ENCODE peak calls at places on chromosomes 16 and 17, in nine cellular contexts. One of them, this sample, is unnamed.

GRCh38 chr17:2343421-2343820 is 6.1 kb downstream of the SGSM2 start:
- DNase-seq in OCI-LY7: no peak
- DNase-seq in MM.1S: no peak
- DNase-seq in hepatocyte: no peak
- DNase-seq in neural progenitor cell: no peak
- DNase-seq in HCT116: no peak
- DNase-seq in GM23338: no peak
- DNase-seq in PC-3: peak; percentile 72
- DNase-seq in SK-N-SH: no peak
- DNase-seq in this sample: peak; percentile 8

GRCh38 chr16:88878967-88879787 is 12.7 kb upstream of the PABPN1L start:
- DNase-seq in MM.1S: no peak
- DNase-seq in GM23338: no peak
- DNase-seq in PC-3: no peak
- DNase-seq in HCT116: no peak
- DNase-seq in neural progenitor cell: no peak
- DNase-seq in SK-N-SH: no peak
- DNase-seq in hepatocyte: no peak
- DNase-seq in OCI-LY7: no peak
- DNase-seq in this sample: no peak

GRCh38 chr17:39719966-39720365 is 10.4 kb downstream of the MIEN1 start:
- DNase-seq in PC-3: no peak
- DNase-seq in OCI-LY7: no peak
- DNase-seq in hepatocyte: no peak
- DNase-seq in neural progenitor cell: no peak
- DNase-seq in HCT116: no peak
- DNase-seq in SK-N-SH: no peak
- DNase-seq in MM.1S: no peak
- DNase-seq in GM23338: no peak
- DNase-seq in this sample: no peak

GRCh38 chr16:80899804-80900592 is 95.6 kb upstream of the CDYL2 start:
- DNase-seq in neural progenitor cell: no peak
- DNase-seq in PC-3: peak; percentile 76
- DNase-seq in OCI-LY7: no peak
- DNase-seq in HCT116: no peak
- DNase-seq in hepatocyte: peak; percentile 41
- DNase-seq in MM.1S: no peak
- DNase-seq in GM23338: no peak
- DNase-seq in SK-N-SH: peak; percentile 68
- DNase-seq in this sample: peak; percentile 44

GRCh38 chr16:57618306-57619132 is 9.9 kb upstream of the ADGRG1 start:
- DNase-seq in SK-N-SH: no peak
- DNase-seq in MM.1S: no peak
- DNase-seq in neural progenitor cell: no peak
- DNase-seq in hepatocyte: no peak
- DNase-seq in PC-3: peak; percentile 53
- DNase-seq in GM23338: no peak
- DNase-seq in OCI-LY7: no peak
- DNase-seq in HCT116: no peak
- DNase-seq in this sample: peak; percentile 25

GRCh38 chr16:90077757-90078593 is 844 bp upstream of the PRDM7 start:
- DNase-seq in HCT116: no peak
- DNase-seq in PC-3: peak; percentile 4
- DNase-seq in MM.1S: peak; percentile 60
- DNase-seq in SK-N-SH: peak; percentile 14
- DNase-seq in hepatocyte: peak; percentile 51
- DNase-seq in GM23338: peak; percentile 55
- DNase-seq in OCI-LY7: peak; percentile 68
- DNase-seq in neural progenitor cell: peak; percentile 33
- DNase-seq in this sample: peak; percentile 62

GRCh38 chr17:58083491-58084316 is 485 bp downstream of the DYNLL2 start:
- DNase-seq in neural progenitor cell: peak; percentile 40
- DNase-seq in HCT116: no peak
- DNase-seq in OCI-LY7: peak; percentile 73
- DNase-seq in hepatocyte: peak; percentile 84
- DNase-seq in PC-3: peak; percentile 55
- DNase-seq in MM.1S: peak; percentile 57
- DNase-seq in SK-N-SH: peak; percentile 91
- DNase-seq in GM23338: peak; percentile 37
- DNase-seq in this sample: peak; percentile 87

GRCh38 chr17:9090641-9091096 is 69.4 kb downstream of the NTN1 start:
- DNase-seq in GM23338: no peak
- DNase-seq in hepatocyte: no peak
- DNase-seq in PC-3: no peak
- DNase-seq in HCT116: no peak
- DNase-seq in neural progenitor cell: no peak
- DNase-seq in MM.1S: no peak
- DNase-seq in OCI-LY7: no peak
- DNase-seq in SK-N-SH: no peak
- DNase-seq in this sample: peak; percentile 6

GRCh38 chr17:27345141-27345904 is 51.4 kb downstream of the WSB1 start:
- DNase-seq in neural progenitor cell: peak; percentile 83
- DNase-seq in SK-N-SH: no peak
- DNase-seq in GM23338: peak; percentile 98
- DNase-seq in MM.1S: no peak
- DNase-seq in PC-3: no peak
- DNase-seq in hepatocyte: peak; percentile 89
- DNase-seq in OCI-LY7: no peak
- DNase-seq in HCT116: no peak
- DNase-seq in this sample: no peak

DNA sequence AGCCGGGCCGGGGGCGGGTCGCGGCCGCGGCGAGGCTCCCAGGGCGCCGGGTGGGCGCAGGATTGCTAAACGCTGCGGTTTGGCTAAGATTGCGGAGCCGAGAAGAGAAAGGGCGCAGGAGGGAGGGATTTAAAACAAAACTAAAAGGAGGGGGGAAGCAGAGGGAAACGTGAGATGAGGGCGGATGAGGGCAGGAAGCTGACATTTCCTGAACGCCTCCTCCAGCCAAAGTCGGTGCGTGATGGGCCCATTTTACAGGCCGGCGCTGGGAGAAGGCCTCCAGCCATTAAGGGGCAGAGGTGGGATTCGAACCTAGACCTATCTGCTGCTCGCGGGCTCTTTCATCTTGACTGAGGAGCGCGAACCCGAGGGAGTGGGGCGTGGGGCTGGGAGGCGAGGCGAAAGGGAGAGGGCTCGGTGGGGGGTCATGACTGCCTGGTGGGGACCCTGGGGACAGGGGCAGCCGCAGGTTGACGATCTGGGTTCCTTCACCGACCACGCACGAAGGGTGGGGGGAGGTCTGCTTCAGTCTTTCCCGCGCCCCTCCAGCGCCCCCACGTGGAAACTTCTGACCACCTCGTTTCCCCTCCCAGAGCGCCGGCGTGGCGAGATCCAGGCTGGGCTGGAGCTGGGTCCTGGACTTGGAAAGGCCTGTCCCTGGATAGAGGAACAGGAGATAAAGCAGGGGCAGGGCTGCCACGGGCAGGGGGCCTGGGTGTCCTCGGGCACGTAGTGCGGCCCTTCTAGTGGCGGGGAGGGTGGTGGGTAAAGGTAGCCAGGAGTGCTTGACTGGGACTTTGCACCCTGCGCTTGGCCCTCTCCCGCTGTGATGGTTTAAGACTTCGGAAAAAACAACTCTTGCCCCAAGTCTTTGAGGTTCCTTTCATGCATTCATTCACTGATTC is 3.8 kb upstream of the TAC4 start:
- DNase-seq in hepatocyte: peak; percentile 79
- DNase-seq in SK-N-SH: peak; percentile 92
- DNase-seq in GM23338: peak; percentile 85
- DNase-seq in HCT116: no peak
- DNase-seq in MM.1S: peak; percentile 44
- DNase-seq in OCI-LY7: peak; percentile 54
- DNase-seq in PC-3: peak; percentile 74
- DNase-seq in neural progenitor cell: peak; percentile 89
- DNase-seq in this sample: peak; percentile 83
- TF ChIP-seq EZH2phosphoT487 in hepatocyte: no peak
- TF ChIP-seq EZH2phosphoT487 in SK-N-SH: no peak
- TF ChIP-seq EZH2phosphoT487 in GM23338: no peak
- TF ChIP-seq EZH2phosphoT487 in HCT116: no peak
- TF ChIP-seq EZH2phosphoT487 in MM.1S: no peak
- TF ChIP-seq EZH2phosphoT487 in OCI-LY7: no peak
- TF ChIP-seq EZH2phosphoT487 in PC-3: no peak
- TF ChIP-seq EZH2phosphoT487 in neural progenitor cell: no peak
- TF ChIP-seq EZH2phosphoT487 in this sample: no peak

DNA sequence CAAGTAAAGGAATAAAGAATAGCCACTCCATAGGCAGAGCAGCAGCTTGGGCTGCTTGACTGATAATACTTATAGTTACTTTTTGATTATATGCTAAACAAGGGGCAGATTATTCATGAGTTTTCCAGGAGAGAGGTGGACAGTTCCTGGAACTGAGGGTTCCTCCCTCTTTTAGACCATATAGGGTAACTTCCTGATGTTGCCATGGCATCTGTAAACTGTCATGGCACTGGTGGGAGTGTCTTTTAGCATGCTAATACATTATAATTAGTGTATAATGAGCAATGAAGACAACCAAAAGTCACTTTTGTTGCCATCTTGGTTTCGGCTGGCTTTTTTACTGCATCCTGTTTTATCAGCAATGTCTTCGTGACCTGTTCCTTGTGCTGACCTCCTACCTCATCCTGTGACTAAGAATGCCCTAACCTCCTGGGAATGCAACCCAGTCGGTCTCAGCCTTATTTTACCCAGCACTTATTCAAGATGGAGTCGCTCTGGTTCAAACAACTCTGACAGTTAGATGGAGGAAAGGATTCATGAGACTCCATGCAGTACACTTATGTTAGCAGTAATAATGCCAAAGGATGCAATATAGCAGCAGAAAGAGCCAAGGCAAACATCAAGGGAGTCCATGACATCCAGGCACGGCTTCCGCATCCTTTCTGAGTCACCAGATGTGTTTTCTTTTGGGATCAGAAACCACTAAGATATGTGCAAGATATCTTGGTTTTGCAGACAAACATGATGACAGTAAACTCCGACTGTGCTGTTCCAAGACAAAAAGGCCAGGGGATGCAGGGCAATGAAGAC is 55.8 kb upstream of the B4GALNT2 start:
- DNase-seq in SK-N-SH: no peak
- DNase-seq in PC-3: peak; percentile 97
- DNase-seq in hepatocyte: no peak
- DNase-seq in GM23338: no peak
- DNase-seq in HCT116: no peak
- DNase-seq in OCI-LY7: no peak
- DNase-seq in neural progenitor cell: no peak
- DNase-seq in MM.1S: no peak
- DNase-seq in this sample: peak; percentile 79
- TF ChIP-seq EZH2phosphoT487 in SK-N-SH: no peak
- TF ChIP-seq EZH2phosphoT487 in PC-3: no peak
- TF ChIP-seq EZH2phosphoT487 in hepatocyte: no peak
- TF ChIP-seq EZH2phosphoT487 in GM23338: no peak
- TF ChIP-seq EZH2phosphoT487 in HCT116: no peak
- TF ChIP-seq EZH2phosphoT487 in OCI-LY7: no peak
- TF ChIP-seq EZH2phosphoT487 in neural progenitor cell: no peak
- TF ChIP-seq EZH2phosphoT487 in MM.1S: no peak
- TF ChIP-seq EZH2phosphoT487 in this sample: no peak

GRCh38 chr16:27646811-27647210 is 96.9 kb downstream of the KATNIP start:
- DNase-seq in GM23338: no peak
- DNase-seq in hepatocyte: no peak
- DNase-seq in SK-N-SH: no peak
- DNase-seq in neural progenitor cell: no peak
- DNase-seq in MM.1S: no peak
- DNase-seq in PC-3: no peak
- DNase-seq in HCT116: no peak
- DNase-seq in OCI-LY7: no peak
- DNase-seq in this sample: peak; percentile 47

GRCh38 chr16:27642753-27643152 is 92.8 kb downstream of the KATNIP start:
- DNase-seq in GM23338: peak; percentile 64
- DNase-seq in SK-N-SH: no peak
- DNase-seq in OCI-LY7: peak; percentile 23
- DNase-seq in HCT116: peak; percentile 7
- DNase-seq in hepatocyte: no peak
- DNase-seq in MM.1S: no peak
- DNase-seq in PC-3: peak; percentile 30
- DNase-seq in neural progenitor cell: peak; percentile 51
- DNase-seq in this sample: peak; percentile 42

GRCh38 chr16:27640277-27640600 is 90.3 kb downstream of the KATNIP start:
- DNase-seq in HCT116: no peak
- DNase-seq in GM23338: peak; percentile 44
- DNase-seq in OCI-LY7: no peak
- DNase-seq in hepatocyte: no peak
- DNase-seq in MM.1S: no peak
- DNase-seq in PC-3: peak; percentile 2
- DNase-seq in SK-N-SH: no peak
- DNase-seq in neural progenitor cell: no peak
- DNase-seq in this sample: no peak

GRCh38 chr16:27641260-27641659 is 91.3 kb downstream of the KATNIP start:
- DNase-seq in GM23338: no peak
- DNase-seq in SK-N-SH: no peak
- DNase-seq in PC-3: no peak
- DNase-seq in hepatocyte: no peak
- DNase-seq in HCT116: no peak
- DNase-seq in OCI-LY7: no peak
- DNase-seq in MM.1S: no peak
- DNase-seq in neural progenitor cell: no peak
- DNase-seq in this sample: no peak

GRCh38 chr16:27644165-27644564 is 94.2 kb downstream of the KATNIP start:
- DNase-seq in OCI-LY7: no peak
- DNase-seq in MM.1S: no peak
- DNase-seq in HCT116: no peak
- DNase-seq in PC-3: no peak
- DNase-seq in GM23338: no peak
- DNase-seq in hepatocyte: no peak
- DNase-seq in SK-N-SH: peak; percentile 75
- DNase-seq in neural progenitor cell: no peak
- DNase-seq in this sample: no peak
- TF ChIP-seq EZH2phosphoT487 in OCI-LY7: no peak
- TF ChIP-seq EZH2phosphoT487 in MM.1S: no peak
- TF ChIP-seq EZH2phosphoT487 in HCT116: no peak
- TF ChIP-seq EZH2phosphoT487 in PC-3: no peak
- TF ChIP-seq EZH2phosphoT487 in GM23338: no peak
- TF ChIP-seq EZH2phosphoT487 in hepatocyte: no peak
- TF ChIP-seq EZH2phosphoT487 in SK-N-SH: no peak
- TF ChIP-seq EZH2phosphoT487 in neural progenitor cell: no peak
- TF ChIP-seq EZH2phosphoT487 in this sample: no peak

DNA sequence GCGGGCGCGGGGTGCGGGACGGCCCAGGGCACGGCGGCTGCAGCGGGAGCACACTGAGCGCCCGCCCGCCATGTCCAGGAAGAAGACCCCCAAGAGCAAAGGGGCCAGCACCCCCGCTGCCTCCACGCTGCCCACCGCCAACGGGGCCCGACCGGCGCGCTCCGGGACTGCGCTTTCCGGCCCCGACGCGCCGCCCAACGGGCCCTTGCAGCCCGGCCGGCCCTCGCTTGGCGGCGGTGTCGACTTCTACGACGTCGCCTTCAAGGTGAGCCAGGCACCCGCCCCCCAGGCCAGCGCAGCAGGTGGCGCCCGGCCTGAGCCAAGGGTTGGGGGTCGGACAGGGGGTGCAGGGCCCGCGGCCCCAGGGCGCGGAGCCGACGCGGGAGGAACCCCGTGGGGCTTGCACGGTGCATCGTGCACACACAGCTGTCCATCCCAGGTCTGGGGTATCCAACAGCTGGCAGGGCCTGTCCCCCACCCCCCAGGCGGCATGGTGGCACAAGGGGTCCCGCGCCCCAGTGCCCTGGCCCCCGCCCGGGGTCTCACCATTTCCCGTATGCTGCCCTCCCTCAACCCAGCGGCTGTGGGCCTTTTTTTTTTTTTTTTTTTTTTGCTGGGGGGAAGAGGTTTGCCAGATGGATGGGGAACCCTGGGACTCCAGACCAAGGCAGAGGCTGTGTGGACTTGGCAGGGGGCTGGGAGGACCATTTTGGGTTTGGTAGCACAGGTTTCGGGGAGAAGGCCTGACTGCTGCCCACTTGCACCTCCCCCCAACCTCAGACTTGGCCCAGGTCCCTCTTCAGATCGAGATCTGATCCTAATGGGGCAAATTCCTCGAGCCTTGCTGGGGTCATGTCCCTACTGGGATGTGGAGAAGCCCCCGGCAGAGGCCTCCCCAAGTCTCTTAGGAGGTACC is 547 bp downstream of the RAB26 start:
- DNase-seq in MM.1S: peak; percentile 42
- DNase-seq in HCT116: no peak
- DNase-seq in GM23338: peak; percentile 58
- DNase-seq in PC-3: peak; percentile 44
- DNase-seq in hepatocyte: peak; percentile 74
- DNase-seq in OCI-LY7: peak; percentile 54
- DNase-seq in SK-N-SH: peak; percentile 61
- DNase-seq in neural progenitor cell: peak; percentile 56
- DNase-seq in this sample: peak; percentile 61
- TF ChIP-seq EZH2phosphoT487 in MM.1S: no peak
- TF ChIP-seq EZH2phosphoT487 in HCT116: no peak
- TF ChIP-seq EZH2phosphoT487 in GM23338: no peak
- TF ChIP-seq EZH2phosphoT487 in PC-3: no peak
- TF ChIP-seq EZH2phosphoT487 in hepatocyte: no peak
- TF ChIP-seq EZH2phosphoT487 in OCI-LY7: no peak
- TF ChIP-seq EZH2phosphoT487 in SK-N-SH: no peak
- TF ChIP-seq EZH2phosphoT487 in neural progenitor cell: no peak
- TF ChIP-seq EZH2phosphoT487 in this sample: no peak

This sample was measured in GM23248.